ENCODE peak calls at places on chromosomes 13 and 19, in eight cellular contexts. W is fibroblast of pulmonary artery, Q is endothelial cell, Y is A549, D is tibial nerve, S is mesothelial cell of epicardium, J is BE2C, F is A673. H is an unnamed sample.

GRCh38 chr19:31693131-31693700 is 344.0 kb upstream of the TSHZ3 start:
- DNase-seq in D (no peak), Y (no peak), J (no peak), Q (no peak), W (no peak), S (no peak), F (no peak), H (no peak)

GRCh38 chr13:74131206-74131605 is 3.0 kb downstream of the KLF12 start:
- DNase-seq in J (no peak), Q (no peak), D (no peak), W (no peak), Y (no peak), S (no peak), F (no peak), H (no peak)

GRCh38 chr13:34748561-34748960 is 193.5 kb upstream of the NBEA start:
- DNase-seq in Y (no peak), J (no peak), W (no peak), F (no peak), D (no peak), Q (no peak), S (no peak), H (no peak)

GRCh38 chr19:4707956-4708650 is 15.5 kb downstream of the DPP9 start:
- DNase-seq in D (no peak), Q (no peak), F (no peak), W (peak), Y (no peak), S (no peak), J (no peak), H (no peak)

GRCh38 chr19:35327642-35328041 is 1.3 kb upstream of the CD22 start:
- DNase-seq in J (no peak), D (no peak), Y (peak), Q (no peak), W (no peak), F (no peak), S (no peak), H (no peak)

GRCh38 chr13:66689628-66690027 is 540.5 kb downstream of the PCDH9 start:
- DNase-seq in W (peak), F (peak), Y (no peak), S (no peak), D (no peak), Q (no peak), J (peak), H (no peak)

GRCh38 chr13:44044544-44045178 is 165.0 kb downstream of the LACC1 start:
- DNase-seq in S (no peak), J (no peak), F (no peak), D (no peak), W (no peak), Q (no peak), Y (no peak), H (no peak)

GRCh38 chr13:23081246-23081645 is 99.5 kb upstream of the SGCG start:
- DNase-seq in J (no peak), F (no peak), S (no peak), Q (no peak), D (no peak), Y (no peak), W (no peak), H (no peak)

GRCh38 chr19:10815969-10816635 is 19.9 kb downstream of the TMED1 start:
- DNase-seq in Q (no peak), D (no peak), Y (no peak), J (no peak), S (no peak), F (no peak), W (no peak), H (no peak)

GRCh38 chr13:68160466-68160865 is 930.3 kb upstream of the PCDH9 start:
- DNase-seq in F (no peak), J (no peak), Y (no peak), Q (no peak), S (no peak), W (no peak), D (no peak), H (no peak)

GRCh38 chr13:41916173-41916954 is 44.5 kb downstream of the VWA8 start:
- DNase-seq in W (peak), D (no peak), F (peak), J (no peak), Q (no peak), Y (no peak), S (no peak), H (no peak)

DNA sequence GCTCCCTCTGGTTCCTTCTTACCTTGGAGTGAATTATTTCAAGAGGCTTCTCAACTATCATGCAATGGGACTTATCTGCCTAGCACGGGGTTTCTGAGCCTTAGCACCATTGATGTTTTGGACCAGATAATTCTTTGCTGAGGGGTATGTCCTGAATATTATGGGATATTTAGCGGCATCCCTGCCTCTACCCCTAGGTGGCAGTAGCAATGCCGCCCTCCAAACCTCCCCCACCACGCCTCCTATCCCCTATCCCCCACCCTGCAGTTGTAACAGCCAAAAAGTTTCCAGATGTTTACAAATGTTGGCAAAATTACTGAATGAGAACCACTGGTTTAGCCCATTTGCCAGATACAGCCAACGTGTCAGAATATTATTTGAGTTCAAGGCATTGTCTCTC is 125.5 kb downstream of the POSTN start:
- DNase-seq in J (no peak), Q (no peak), Y (no peak), S (no peak), F (peak), W (no peak), D (no peak), H (no peak)
- TF ChIP-seq CTCF in J (peak), Q (peak), Y (no peak), S (no peak), F (peak), W (no peak), D (no peak), H (peak)

GRCh38 chr13:113784645-113785024 is 25.6 kb downstream of the TMEM255B start:
- DNase-seq in F (no peak), Y (no peak), W (no peak), D (no peak), Q (no peak), J (no peak), S (no peak), H (no peak)

GRCh38 chr13:113783482-113783881 is 24.5 kb downstream of the TMEM255B start:
- DNase-seq in J (no peak), S (no peak), W (no peak), D (no peak), Q (no peak), F (no peak), Y (no peak), H (no peak)

GRCh38 chr13:113786262-113786841 is 27.3 kb downstream of the TMEM255B start:
- DNase-seq in S (no peak), W (peak), J (no peak), Q (no peak), D (no peak), F (no peak), Y (no peak), H (no peak)

GRCh38 chr13:113783966-113784644 is 25.1 kb downstream of the TMEM255B start:
- DNase-seq in J (no peak), Y (no peak), D (no peak), W (no peak), S (no peak), Q (no peak), F (no peak), H (no peak)

GRCh38 chr13:113785051-113786010 is 26.3 kb downstream of the TMEM255B start:
- DNase-seq in Y (no peak), S (no peak), Q (no peak), J (no peak), D (no peak), F (peak), W (peak), H (no peak)
- TF ChIP-seq CTCF in Y (no peak), S (no peak), Q (no peak), J (no peak), D (no peak), F (no peak), W (no peak), H (no peak)

GRCh38 chr19:19552811-19553210 is 14.7 kb downstream of the CILP2 start:
- DNase-seq in J (peak), F (no peak), Y (peak), S (no peak), D (no peak), W (peak), Q (peak), H (no peak)
- TF ChIP-seq CTCF in J (peak), F (peak), Y (no peak), S (peak), D (peak), W (peak), Q (peak), H (peak)

GRCh38 chr19:16441661-16442071 is 30.1 kb downstream of the EPS15L1 start:
- DNase-seq in F (peak), D (no peak), W (no peak), J (peak), Q (peak), Y (peak), S (no peak), H (peak)
- TF ChIP-seq CTCF in F (peak), D (no peak), W (peak), J (peak), Q (peak), Y (no peak), S (no peak), H (peak)

GRCh38 chr19:18203408-18203862 is 407 bp downstream of the RAB3A start:
- DNase-seq in J (peak), F (peak), Q (peak), W (no peak), S (no peak), Y (no peak), D (no peak), H (no peak)

GRCh38 chr19:18204394-18205179 is 745 bp upstream of the RAB3A start:
- DNase-seq in Q (peak), F (peak), Y (no peak), J (peak), D (peak), S (no peak), W (no peak), H (peak)

GRCh38 chr19:18205180-18205915 is 1.5 kb upstream of the RAB3A start:
- DNase-seq in D (peak), S (no peak), W (peak), Q (peak), Y (no peak), F (peak), J (peak), H (no peak)

GRCh38 chr19:18203863-18204393 is at the start of gene RAB3A:
- DNase-seq in S (peak), J (peak), Y (peak), F (peak), Q (peak), W (peak), D (peak), H (peak)

GRCh38 chr19:18202759-18203407 is 959 bp downstream of the RAB3A start:
- DNase-seq in J (peak), D (no peak), S (no peak), Q (peak), Y (no peak), F (peak), W (no peak), H (no peak)
- TF ChIP-seq CTCF in J (peak), D (peak), S (no peak), Q (peak), Y (peak), F (peak), W (peak), H (peak)

GRCh38 chr19:45444318-45445041 is 20.8 kb upstream of the ERCC1 start:
- DNase-seq in Q (peak), D (peak), J (peak), F (peak), W (peak), S (peak), Y (peak), H (peak)

GRCh38 chr19:45446944-45447343 is 20.9 kb upstream of the FOSB start:
- DNase-seq in S (no peak), F (no peak), D (no peak), J (no peak), W (no peak), Y (no peak), Q (no peak), H (no peak)

GRCh38 chr19:45448425-45448756 is 19.4 kb upstream of the FOSB start:
- DNase-seq in D (no peak), Y (no peak), F (no peak), S (no peak), Q (no peak), J (no peak), W (no peak), H (no peak)

GRCh38 chr19:45445139-45445538 is 21.4 kb upstream of the ERCC1 start:
- DNase-seq in S (no peak), W (no peak), J (no peak), Y (no peak), D (no peak), F (no peak), Q (no peak), H (no peak)

DNA sequence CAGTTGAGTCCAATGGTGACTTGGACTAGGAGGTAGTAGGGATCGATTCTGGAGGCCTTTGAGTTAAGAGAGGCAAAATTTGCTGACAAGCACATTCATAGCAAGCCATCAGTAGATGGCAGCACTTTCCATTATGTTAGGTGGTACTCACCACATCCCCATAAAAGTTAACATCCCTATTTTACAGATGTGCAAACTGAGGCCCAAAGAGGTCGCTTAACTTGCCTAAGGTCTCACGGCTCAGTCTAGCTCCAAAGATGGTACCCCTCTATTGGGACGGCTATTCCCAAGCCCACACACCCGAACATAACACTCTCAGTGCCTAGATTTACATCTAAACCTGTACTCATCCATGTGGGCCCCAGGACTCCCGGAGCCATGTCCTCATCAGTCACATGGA is 21.5 kb upstream of the FOSB start:
- DNase-seq in J (no peak), S (no peak), Q (no peak), D (no peak), W (peak), Y (no peak), F (no peak), H (no peak)
- TF ChIP-seq CTCF in J (peak), S (no peak), Q (peak), D (peak), W (peak), Y (peak), F (peak), H (peak)